ENCODE peak calls at places on chromosome 10, in five cellular contexts. One of them, this sample, is unnamed.

GRCh38 chr10:74103560-74104248 is 46.9 kb downstream of the AP3M1 start:
- DNase-seq in breast epithelium: no peak
- DNase-seq in neural progenitor cell: peak
- DNase-seq in tibial nerve: no peak
- DNase-seq in gastrocnemius medialis: no peak
- DNase-seq in this sample: peak

GRCh38 chr10:6583447-6583846 is 3.4 kb upstream of the PRKCQ start:
- DNase-seq in breast epithelium: no peak
- DNase-seq in neural progenitor cell: no peak
- DNase-seq in tibial nerve: no peak
- DNase-seq in gastrocnemius medialis: no peak
- DNase-seq in this sample: no peak

GRCh38 chr10:60314306-60314940 is 75.3 kb downstream of the ANK3 start:
- DNase-seq in breast epithelium: no peak
- DNase-seq in neural progenitor cell: no peak
- DNase-seq in tibial nerve: no peak
- DNase-seq in gastrocnemius medialis: no peak
- DNase-seq in this sample: no peak

GRCh38 chr10:34139559-34139958 is 675.5 kb downstream of the PARD3 start:
- DNase-seq in breast epithelium: no peak
- DNase-seq in neural progenitor cell: no peak
- DNase-seq in tibial nerve: no peak
- DNase-seq in gastrocnemius medialis: no peak
- DNase-seq in this sample: no peak

GRCh38 chr10:79342811-79343541 is 4.3 kb upstream of the PPIF start:
- DNase-seq in breast epithelium: peak
- DNase-seq in neural progenitor cell: no peak
- DNase-seq in tibial nerve: no peak
- DNase-seq in gastrocnemius medialis: peak
- DNase-seq in this sample: no peak

GRCh38 chr10:114684822-114685209 is 26.7 kb upstream of the ABLIM1 start:
- DNase-seq in breast epithelium: no peak
- DNase-seq in neural progenitor cell: no peak
- DNase-seq in tibial nerve: no peak
- DNase-seq in gastrocnemius medialis: no peak
- DNase-seq in this sample: no peak

GRCh38 chr10:123140983-123141390 is 5.2 kb downstream of the HMX3 start:
- DNase-seq in breast epithelium: no peak
- DNase-seq in neural progenitor cell: no peak
- DNase-seq in tibial nerve: no peak
- DNase-seq in gastrocnemius medialis: no peak
- DNase-seq in this sample: no peak

GRCh38 chr10:91974960-91975359 is 51.4 kb downstream of the BTAF1 start:
- DNase-seq in breast epithelium: no peak
- DNase-seq in neural progenitor cell: no peak
- DNase-seq in tibial nerve: no peak
- DNase-seq in gastrocnemius medialis: no peak
- DNase-seq in this sample: peak

GRCh38 chr10:72250666-72251065 is 23.1 kb upstream of the DDIT4 start:
- DNase-seq in breast epithelium: peak
- DNase-seq in neural progenitor cell: no peak
- DNase-seq in tibial nerve: peak
- DNase-seq in gastrocnemius medialis: peak
- DNase-seq in this sample: no peak

DNA sequence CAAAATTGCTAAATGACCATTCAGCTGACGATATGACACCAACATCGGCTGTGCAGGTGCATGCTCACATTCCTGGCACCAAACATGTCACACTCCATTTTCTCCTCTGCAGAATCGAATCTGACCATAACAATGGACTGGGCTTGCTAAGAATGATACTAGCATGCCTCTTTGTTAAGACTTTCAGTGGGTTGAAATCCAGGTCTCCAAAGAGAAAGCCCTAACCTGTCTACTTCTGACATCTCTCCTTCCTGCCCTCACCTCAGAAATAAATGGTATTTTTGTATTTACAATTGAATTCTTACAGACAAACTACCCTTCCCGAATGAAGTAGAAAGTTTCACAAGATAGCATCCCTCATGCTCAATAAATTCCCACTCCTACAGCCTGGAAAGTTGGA is 373.9 kb downstream of the KCNMA1 start:
- DNase-seq in breast epithelium: no peak
- DNase-seq in neural progenitor cell: no peak
- DNase-seq in tibial nerve: no peak
- DNase-seq in gastrocnemius medialis: no peak
- DNase-seq in this sample: no peak
- H3K4me3 ChIP-seq in breast epithelium: no peak
- H3K4me3 ChIP-seq in neural progenitor cell: no peak
- H3K4me3 ChIP-seq in tibial nerve: no peak
- H3K4me3 ChIP-seq in gastrocnemius medialis: no peak
- H3K4me3 ChIP-seq in this sample: no peak

GRCh38 chr10:24311888-24312287 is 103.0 kb downstream of the KIAA1217 start:
- DNase-seq in breast epithelium: no peak
- DNase-seq in neural progenitor cell: no peak
- DNase-seq in tibial nerve: no peak
- DNase-seq in gastrocnemius medialis: peak
- DNase-seq in this sample: no peak

GRCh38 chr10:24313233-24313632 is 104.3 kb downstream of the KIAA1217 start:
- DNase-seq in breast epithelium: no peak
- DNase-seq in neural progenitor cell: no peak
- DNase-seq in tibial nerve: no peak
- DNase-seq in gastrocnemius medialis: no peak
- DNase-seq in this sample: no peak

GRCh38 chr10:24307173-24307572 is 98.2 kb downstream of the KIAA1217 start:
- DNase-seq in breast epithelium: no peak
- DNase-seq in neural progenitor cell: no peak
- DNase-seq in tibial nerve: no peak
- DNase-seq in gastrocnemius medialis: peak
- DNase-seq in this sample: no peak

GRCh38 chr10:24307696-24308476 is 98.9 kb downstream of the KIAA1217 start:
- DNase-seq in breast epithelium: peak
- DNase-seq in neural progenitor cell: no peak
- DNase-seq in tibial nerve: no peak
- DNase-seq in gastrocnemius medialis: no peak
- DNase-seq in this sample: no peak

GRCh38 chr10:24310104-24310503 is 101.2 kb downstream of the KIAA1217 start:
- DNase-seq in breast epithelium: no peak
- DNase-seq in neural progenitor cell: no peak
- DNase-seq in tibial nerve: no peak
- DNase-seq in gastrocnemius medialis: peak
- DNase-seq in this sample: no peak
- TF ChIP-seq CTCF in breast epithelium: no peak
- TF ChIP-seq CTCF in neural progenitor cell: no peak
- TF ChIP-seq CTCF in tibial nerve: no peak
- TF ChIP-seq CTCF in gastrocnemius medialis: no peak
- TF ChIP-seq CTCF in this sample: no peak

DNA sequence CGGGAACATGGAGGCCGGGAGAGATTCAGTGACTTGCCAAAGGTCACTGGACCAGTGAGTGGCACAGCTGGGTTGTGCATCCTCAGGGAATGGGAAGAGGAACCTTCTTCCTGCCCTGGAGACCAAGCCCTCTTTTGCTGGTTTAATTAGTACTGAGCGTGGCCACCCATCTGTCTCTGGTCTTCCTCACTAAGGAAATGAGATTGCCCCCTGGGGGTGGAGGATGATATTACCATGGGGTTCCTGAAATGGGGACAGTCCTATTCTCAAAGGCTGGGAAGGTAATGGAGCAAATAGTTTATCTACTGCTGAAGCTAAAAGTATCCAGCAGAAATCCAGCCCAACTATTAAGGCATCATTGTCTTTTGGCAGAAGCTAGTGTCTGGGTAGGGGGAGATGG is 98.6 kb upstream of the FGFR2 start:
- DNase-seq in breast epithelium: no peak
- DNase-seq in neural progenitor cell: peak
- DNase-seq in tibial nerve: no peak
- DNase-seq in gastrocnemius medialis: no peak
- DNase-seq in this sample: peak
- H3K4me3 ChIP-seq in breast epithelium: no peak
- H3K4me3 ChIP-seq in neural progenitor cell: no peak
- H3K4me3 ChIP-seq in tibial nerve: no peak
- H3K4me3 ChIP-seq in gastrocnemius medialis: no peak
- H3K4me3 ChIP-seq in this sample: no peak

GRCh38 chr10:46524471-46525176 is 31.8 kb downstream of the GPRIN2 start:
- DNase-seq in breast epithelium: no peak
- DNase-seq in neural progenitor cell: peak
- DNase-seq in tibial nerve: no peak
- DNase-seq in gastrocnemius medialis: peak
- DNase-seq in this sample: no peak
- TF ChIP-seq CTCF in breast epithelium: no peak
- TF ChIP-seq CTCF in neural progenitor cell: no peak
- TF ChIP-seq CTCF in tibial nerve: no peak
- TF ChIP-seq CTCF in gastrocnemius medialis: no peak
- TF ChIP-seq CTCF in this sample: no peak

GRCh38 chr10:128900456-128900855 is 566.6 kb upstream of the MGMT start:
- DNase-seq in breast epithelium: no peak
- DNase-seq in neural progenitor cell: no peak
- DNase-seq in tibial nerve: no peak
- DNase-seq in gastrocnemius medialis: no peak
- DNase-seq in this sample: no peak
- H3K4me3 ChIP-seq in breast epithelium: no peak
- H3K4me3 ChIP-seq in neural progenitor cell: no peak
- H3K4me3 ChIP-seq in tibial nerve: no peak
- H3K4me3 ChIP-seq in gastrocnemius medialis: no peak
- H3K4me3 ChIP-seq in this sample: no peak

GRCh38 chr10:86226801-86227201 is 139.8 kb downstream of the GRID1 start:
- DNase-seq in breast epithelium: no peak
- DNase-seq in neural progenitor cell: no peak
- DNase-seq in tibial nerve: no peak
- DNase-seq in gastrocnemius medialis: no peak
- DNase-seq in this sample: no peak
- TF ChIP-seq CTCF in breast epithelium: no peak
- TF ChIP-seq CTCF in neural progenitor cell: no peak
- TF ChIP-seq CTCF in tibial nerve: no peak
- TF ChIP-seq CTCF in gastrocnemius medialis: no peak
- TF ChIP-seq CTCF in this sample: no peak

GRCh38 chr10:12709516-12709915 is 292.0 kb downstream of the CCDC3 start:
- DNase-seq in breast epithelium: no peak
- DNase-seq in neural progenitor cell: no peak
- DNase-seq in tibial nerve: no peak
- DNase-seq in gastrocnemius medialis: no peak
- DNase-seq in this sample: no peak

GRCh38 chr10:12710157-12710556 is 291.4 kb downstream of the CCDC3 start:
- DNase-seq in breast epithelium: no peak
- DNase-seq in neural progenitor cell: no peak
- DNase-seq in tibial nerve: no peak
- DNase-seq in gastrocnemius medialis: no peak
- DNase-seq in this sample: no peak

GRCh38 chr10:12712284-12712983 is 289.1 kb downstream of the CCDC3 start:
- DNase-seq in breast epithelium: no peak
- DNase-seq in neural progenitor cell: no peak
- DNase-seq in tibial nerve: no peak
- DNase-seq in gastrocnemius medialis: no peak
- DNase-seq in this sample: no peak

GRCh38 chr10:12710594-12711343 is 290.7 kb downstream of the CCDC3 start:
- DNase-seq in breast epithelium: peak
- DNase-seq in neural progenitor cell: peak
- DNase-seq in tibial nerve: peak
- DNase-seq in gastrocnemius medialis: peak
- DNase-seq in this sample: peak

GRCh38 chr10:12711344-12711708 is 290.2 kb downstream of the CCDC3 start:
- DNase-seq in breast epithelium: no peak
- DNase-seq in neural progenitor cell: no peak
- DNase-seq in tibial nerve: no peak
- DNase-seq in gastrocnemius medialis: no peak
- DNase-seq in this sample: no peak
- H3K4me3 ChIP-seq in breast epithelium: no peak
- H3K4me3 ChIP-seq in neural progenitor cell: no peak
- H3K4me3 ChIP-seq in tibial nerve: no peak
- H3K4me3 ChIP-seq in gastrocnemius medialis: no peak
- H3K4me3 ChIP-seq in this sample: no peak

GRCh38 chr10:94500063-94500462 is 45.5 kb upstream of the HELLS start:
- DNase-seq in breast epithelium: no peak
- DNase-seq in neural progenitor cell: peak
- DNase-seq in tibial nerve: no peak
- DNase-seq in gastrocnemius medialis: no peak
- DNase-seq in this sample: no peak
- TF ChIP-seq CTCF in breast epithelium: no peak
- TF ChIP-seq CTCF in neural progenitor cell: peak
- TF ChIP-seq CTCF in tibial nerve: no peak
- TF ChIP-seq CTCF in gastrocnemius medialis: no peak
- TF ChIP-seq CTCF in this sample: no peak